ENCODE peak calls at places on chromosomes 13 and 19, in four cellular contexts. X is H9, K is IMR-90, C is H1. R is an unnamed sample.

GRCh38 chr13:110447058-110447511 is 114.4 kb downstream of the RAB20 start:
- DNase-seq in X (no peak), K (peak; percentile 35), C (no peak), R (peak; percentile 47)

GRCh38 chr13:50635504-50635903 is 208.0 kb downstream of the DLEU7 start:
- DNase-seq in X (no peak), K (no peak), C (no peak), R (peak; percentile 5)

GRCh38 chr13:41648314-41648935 is 191.1 kb downstream of the RGCC start:
- DNase-seq in X (no peak), K (peak; percentile 72), C (no peak), R (peak; percentile 30)

GRCh38 chr13:105202384-105202783 is 1333.1 kb downstream of the EFNB2 start:
- DNase-seq in X (no peak), K (peak; percentile 47), C (no peak), R (peak; percentile 79)

GRCh38 chr13:94020833-94021232 is 458.6 kb downstream of the DCT start:
- DNase-seq in X (no peak), K (peak; percentile 76), C (no peak), R (no peak)

GRCh38 chr19:23474172-23474571 is 78.9 kb upstream of the ZNF91 start:
- DNase-seq in X (no peak), K (no peak), C (no peak), R (no peak)

GRCh38 chr19:40395956-40396355 is 6.0 kb upstream of the HIPK4 start:
- DNase-seq in X (no peak), K (no peak), C (no peak), R (no peak)

GRCh38 chr19:53951436-53951835 is 11.3 kb upstream of the CACNG8 start:
- DNase-seq in X (no peak), K (no peak), C (no peak), R (no peak)

GRCh38 chr19:14277608-14278007 is 71.6 kb upstream of the ADGRL1 start:
- DNase-seq in X (no peak), K (no peak), C (no peak), R (no peak)

GRCh38 chr13:20847298-20847697 is 55.2 kb downstream of the XPO4 start:
- DNase-seq in X (no peak), K (no peak), C (no peak), R (peak; percentile 79)

GRCh38 chr19:16470541-16470910 is 1.2 kb downstream of the EPS15L1 start:
- DNase-seq in X (no peak), K (no peak), C (no peak), R (peak; percentile 43)

GRCh38 chr13:25771641-25772478 is 280.0 kb downstream of the SHISA2 start:
- DNase-seq in X (no peak), K (no peak), C (peak; percentile 17), R (peak; percentile 53)

GRCh38 chr19:52453324-52454094 is at the start of gene ZNF578:
- DNase-seq in X (no peak), K (peak; percentile 84), C (peak; percentile 75), R (peak; percentile 91)

GRCh38 chr13:79749985-79750551 is 269.1 kb downstream of the NDFIP2 start:
- DNase-seq in X (peak; percentile 41), K (peak; percentile 97), C (no peak), R (peak; percentile 99)

GRCh38 chr13:114115191-114115671 is 17.2 kb downstream of the RASA3 start:
- DNase-seq in X (no peak), K (peak; percentile 94), C (no peak), R (no peak)

GRCh38 chr13:61002686-61003085 is 413.0 kb downstream of the PCDH20 start:
- DNase-seq in X (no peak), K (no peak), C (no peak), R (peak; percentile 77)

GRCh38 chr19:8304841-8305621 is 3.1 kb downstream of the CD320 start:
- DNase-seq in X (peak; percentile 93), K (no peak), C (no peak), R (peak; percentile 82)

GRCh38 chr19:38277969-38278680 is 13.8 kb downstream of the SPINT2 start:
- DNase-seq in X (no peak), K (peak; percentile 35), C (no peak), R (peak; percentile 63)

GRCh38 chr19:49858591-49858985 is 7.6 kb downstream of the PTOV1 start:
- DNase-seq in X (no peak), K (no peak), C (no peak), R (no peak)

GRCh38 chr13:30804474-30804873 is 69.1 kb downstream of the ALOX5AP start:
- DNase-seq in X (no peak), K (no peak), C (no peak), R (no peak)
- H2BK120ac ChIP-seq in X (no peak overlapping the region), K (peak overlapping the region; percentile 94), C (no peak overlapping the region), R (no peak overlapping the region)

GRCh38 chr13:111875922-111876321 is 191.0 kb upstream of the SOX1 start:
- DNase-seq in X (no peak), K (no peak), C (no peak), R (no peak)
- H2AK5ac ChIP-seq in X (no peak overlapping the region), K (no peak overlapping the region), C (no peak overlapping the region), R (no peak overlapping the region)

GRCh38 chr19:41927810-41928192 is 448 bp downstream of the ERFL start:
- DNase-seq in X (no peak), K (no peak), C (no peak), R (no peak)
- H4K5ac ChIP-seq in X (no peak overlapping the region), K (no peak overlapping the region), C (no peak overlapping the region), R (no peak overlapping the region)

GRCh38 chr19:5891938-5892771 is 11.4 kb downstream of the NDUFA11 start:
- DNase-seq in X (peak; percentile 61), K (peak; percentile 35), C (no peak), R (peak; percentile 37)

GRCh38 chr19:5891572-5891937 is 12.0 kb downstream of the NDUFA11 start:
- DNase-seq in X (no peak), K (no peak), C (no peak), R (no peak)

GRCh38 chr19:5892772-5893275 is 10.8 kb downstream of the NDUFA11 start:
- DNase-seq in X (no peak), K (no peak), C (no peak), R (no peak)

GRCh38 chr19:5890099-5890498 is 13.5 kb downstream of the NDUFA11 start:
- DNase-seq in X (no peak), K (no peak), C (no peak), R (no peak)

GRCh38 chr19:5889288-5889971 is 14.2 kb downstream of the NDUFA11 start:
- DNase-seq in X (no peak), K (peak; percentile 70), C (no peak), R (no peak)
- H2BK120ac ChIP-seq in X (no peak overlapping the region), K (peak overlapping the region; percentile 97), C (no peak overlapping the region), R (no peak overlapping the region)

GRCh38 chr19:34305221-34306058 is 51.1 kb downstream of the GARRE1 start:
- DNase-seq in X (no peak), K (no peak), C (no peak), R (no peak)
- H2AK5ac ChIP-seq in X (no peak overlapping the region), K (no peak overlapping the region), C (no peak overlapping the region), R (no peak overlapping the region)

DNA sequence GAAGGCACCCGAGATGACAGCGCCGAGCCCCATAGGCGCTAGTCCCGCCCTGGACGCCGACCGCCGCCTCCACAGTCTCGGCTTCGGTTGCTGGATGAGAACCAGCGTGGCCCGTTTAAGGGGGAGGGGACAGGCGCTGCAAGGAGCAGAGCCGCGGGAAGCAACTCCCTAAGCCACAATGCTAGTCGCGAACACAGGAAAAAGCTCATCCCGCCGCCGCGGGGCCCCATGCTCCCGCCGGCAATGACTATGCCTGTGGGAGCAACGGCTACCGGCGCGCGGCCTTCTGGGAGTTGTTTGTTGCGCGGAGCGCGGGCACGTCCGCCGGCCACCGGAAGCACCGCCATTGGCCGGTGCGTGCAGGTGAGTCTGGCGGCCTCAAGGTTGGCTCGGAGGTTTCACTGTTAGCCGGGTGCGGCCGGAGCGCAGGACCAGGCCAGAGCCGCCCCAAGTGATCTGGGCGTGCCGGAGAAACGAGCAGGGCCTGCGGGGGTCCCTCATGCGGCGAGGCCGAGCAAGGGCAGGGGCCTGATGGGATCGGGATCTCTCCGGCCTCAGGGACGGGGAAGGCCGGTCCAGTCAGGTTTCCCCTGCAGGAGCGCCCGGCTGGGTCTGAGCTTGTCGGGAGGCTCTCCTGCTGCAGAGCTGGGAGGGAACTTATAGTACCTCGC is at the start of gene ZNF544:
- DNase-seq in X (peak; percentile 84), K (peak; percentile 64), C (no peak), R (peak; percentile 88)
- H4K5ac ChIP-seq in X (peak within 1 kb of the TSS; percentile 20), K (peak within 1 kb of the TSS; percentile 87), C (peak within 1 kb of the TSS; percentile 99), R (peak within 1 kb of the TSS; percentile 12)

R was measured in mesendoderm.